ENCODE peak calls at places on chromosome 20, in seven cellular contexts. F is PC-3, D is right cardiac atrium, E is left ventricle myocardium inferior, P is psoas muscle, S is Peyer's patch, K is neural progenitor cell. V is an unnamed sample. For H3K9me3, the result is how much of the 10 kb centered on the place peaks cover.

GRCh38 chr20:31693987-31694661 is 28.5 kb downstream of the BCL2L1 start:
- DNase-seq in P (no peak), D (no peak), S (no peak), E (no peak), F (peak), K (peak), V (no peak)

GRCh38 chr20:5933802-5934436 is 16.4 kb downstream of the TRMT6 start:
- DNase-seq in P (no peak), S (no peak), F (peak), K (peak), E (no peak), D (no peak), V (no peak)

GRCh38 chr20:63028461-63028921 is 21.7 kb upstream of the BHLHE23 start:
- DNase-seq in P (peak), D (no peak), K (peak), F (no peak), S (no peak), E (no peak), V (no peak)

GRCh38 chr20:5785146-5785545 is 34.9 kb downstream of the SHLD1 start:
- DNase-seq in P (no peak), D (no peak), S (no peak), E (no peak), K (no peak), F (peak), V (no peak)

GRCh38 chr20:50987493-50988210 is 29.0 kb downstream of the MOCS3 start:
- DNase-seq in S (peak), F (peak), K (peak), D (no peak), P (no peak), E (no peak), V (peak)

GRCh38 chr20:10802201-10802600 is 128.4 kb upstream of the JAG1 start:
- DNase-seq in E (no peak), P (no peak), S (no peak), F (no peak), D (no peak), K (no peak), V (no peak)

GRCh38 chr20:59670786-59671492 is 66.6 kb downstream of the PHACTR3 start:
- DNase-seq in D (no peak), K (no peak), F (no peak), E (no peak), S (no peak), P (no peak), V (no peak)

GRCh38 chr20:3646651-3647050 is 16.5 kb downstream of the GFRA4 start:
- DNase-seq in F (peak), P (no peak), D (no peak), S (no peak), E (no peak), K (no peak), V (no peak)

GRCh38 chr20:22423190-22423832 is 161.1 kb downstream of the FOXA2 start:
- DNase-seq in F (no peak), K (no peak), D (no peak), S (no peak), P (no peak), E (no peak), V (no peak)

GRCh38 chr20:45340236-45340847 is 7.9 kb downstream of the SDC4 start:
- DNase-seq in E (peak), D (no peak), P (no peak), F (no peak), S (no peak), K (no peak), V (no peak)

GRCh38 chr20:33079267-33079666 is at the start of gene BPIFB4:
- DNase-seq in S (no peak), P (no peak), E (no peak), F (peak), K (no peak), D (no peak), V (no peak)

DNA sequence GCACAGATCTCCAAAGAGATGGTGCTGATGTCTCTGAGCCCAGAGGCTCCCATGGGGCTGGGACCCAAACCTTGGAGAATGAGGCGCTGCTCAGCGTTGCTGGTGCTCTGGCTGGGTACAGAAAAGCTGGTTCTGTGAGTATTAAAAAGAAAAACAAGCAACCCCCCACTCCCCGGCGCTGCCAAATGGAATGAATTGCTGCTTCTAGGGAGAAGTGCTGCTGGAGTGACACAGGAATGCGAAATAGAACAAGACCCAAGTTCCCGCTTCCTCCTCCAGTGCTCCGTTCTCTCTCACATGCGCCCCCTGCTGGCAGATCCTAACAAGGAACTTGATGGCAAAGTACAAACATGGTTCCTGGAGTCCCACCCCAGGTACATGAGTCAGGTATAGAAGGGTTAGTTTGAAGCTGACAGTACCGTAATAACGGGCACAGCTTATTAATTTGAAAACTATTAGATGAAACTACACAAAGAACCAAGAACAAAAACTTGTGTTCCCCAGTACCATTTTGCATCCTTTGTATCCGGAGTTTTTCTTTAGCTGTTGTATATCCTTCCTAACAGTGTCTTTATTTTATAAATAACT is 2.1 kb upstream of the DDX27 start:
- DNase-seq in P (peak), F (peak), S (peak), D (peak), E (peak), K (peak), V (peak)
- H3K27ac ChIP-seq in P (no peak), F (no peak), S (no peak), D (no peak), E (no peak), K (no peak), V (no peak)

GRCh38 chr20:38241201-38241600 is 19.3 kb downstream of the KIAA1755 start:
- DNase-seq in E (no peak), K (no peak), P (no peak), D (no peak), S (no peak), F (no peak), V (no peak)
- H3K9me3 ChIP-seq in E (under half), K (under half), P (under half), D (under half), S (under half), F (under half), V (under half)

GRCh38 chr20:57829336-57829735 is 119.5 kb upstream of the PMEPA1 start:
- DNase-seq in K (no peak), E (no peak), F (no peak), S (no peak), P (no peak), D (no peak), V (no peak)

GRCh38 chr20:57830515-57830895 is 120.7 kb upstream of the PMEPA1 start:
- DNase-seq in E (no peak), F (no peak), K (no peak), P (no peak), S (no peak), D (no peak), V (no peak)

GRCh38 chr20:57831326-57831991 is 121.6 kb upstream of the PMEPA1 start:
- DNase-seq in S (no peak), K (no peak), E (no peak), P (no peak), D (no peak), F (no peak), V (no peak)

GRCh38 chr20:57828696-57829095 is 118.9 kb upstream of the PMEPA1 start:
- DNase-seq in F (no peak), S (no peak), D (no peak), K (no peak), P (no peak), E (no peak), V (no peak)

DNA sequence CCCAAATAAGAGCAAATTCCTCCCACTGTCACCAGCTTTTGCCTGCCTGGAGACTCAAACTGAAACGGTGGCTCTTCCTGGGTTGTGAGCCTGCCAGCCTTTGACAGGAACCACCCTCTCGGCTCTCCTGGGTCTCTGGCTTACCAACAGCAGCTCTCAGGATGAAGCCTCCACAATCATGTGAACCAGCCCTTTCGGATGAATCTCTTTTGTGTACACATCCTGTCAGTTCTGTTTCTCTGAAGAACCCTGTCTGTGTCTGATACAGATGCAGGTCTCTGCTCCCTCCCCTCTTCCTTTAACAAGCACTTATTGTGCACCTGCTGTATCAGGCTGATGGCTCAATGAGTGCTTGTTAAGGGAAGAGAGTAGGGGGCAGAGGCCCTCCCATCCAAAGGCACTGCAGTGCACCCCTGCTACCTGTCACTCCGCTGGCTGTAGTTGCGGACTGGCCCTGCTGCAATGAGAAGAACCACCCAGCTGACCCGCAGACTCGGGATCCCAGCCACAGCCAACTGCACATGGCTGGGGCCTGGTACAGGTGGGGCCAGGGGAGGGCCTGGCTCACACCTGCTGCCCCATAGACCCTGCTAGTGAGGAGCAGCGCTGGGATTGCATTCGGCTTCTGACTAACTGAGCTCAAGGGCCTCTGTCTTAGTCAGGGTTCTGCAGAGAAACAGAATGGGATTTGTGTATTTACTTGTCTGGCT is 120.1 kb upstream of the PMEPA1 start:
- DNase-seq in E (no peak), D (no peak), F (no peak), P (no peak), K (no peak), S (no peak), V (no peak)
- H3K27ac ChIP-seq in E (no peak), D (no peak), F (no peak), P (no peak), K (no peak), S (no peak), V (no peak)

DNA sequence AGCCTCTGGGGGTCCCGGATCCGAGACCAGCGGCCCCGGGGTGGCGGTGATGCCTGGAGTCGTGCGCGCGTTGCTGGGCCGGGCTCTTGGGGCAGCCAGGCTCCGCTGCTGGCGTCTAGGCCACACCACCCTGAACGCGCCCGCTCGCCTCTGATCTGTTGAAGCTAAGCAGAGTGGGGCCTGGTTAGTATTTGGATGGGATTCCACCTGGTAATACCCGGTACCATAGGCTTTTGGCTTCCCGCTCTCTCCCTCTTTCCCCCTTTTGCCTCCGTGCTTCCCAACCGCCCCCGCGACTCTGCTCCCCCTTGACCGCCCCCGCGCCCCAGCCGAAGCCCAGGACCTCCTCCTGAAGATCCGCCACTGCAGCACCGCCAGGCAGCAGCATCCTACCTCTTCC is 1383.5 kb upstream of the DEFB115 start:
- DNase-seq in F (no peak), D (peak), S (peak), P (peak), E (peak), K (peak), V (peak)
- H3K9me3 ChIP-seq in F (under half), D (under half), S (under half), P (under half), E (under half), K (under half), V (under half)

GRCh38 chr20:35290887-35291417 is 1.3 kb downstream of the FAM83C start:
- DNase-seq in D (no peak), K (no peak), S (no peak), F (no peak), E (no peak), P (no peak), V (no peak)
- H3K27ac ChIP-seq in D (no peak), K (no peak), S (no peak), F (no peak), E (no peak), P (no peak), V (no peak)

GRCh38 chr20:55095745-55096450 is 620.5 kb downstream of the DOK5 start:
- DNase-seq in E (no peak), S (no peak), F (no peak), D (no peak), K (no peak), P (no peak), V (no peak)
- H3K9me3 ChIP-seq in E (under half), S (under half), F (under half), D (under half), K (under half), P (under half), V (under half)

GRCh38 chr20:37405351-37405897 is 59.5 kb downstream of the SRC start:
- DNase-seq in D (peak), F (no peak), K (no peak), E (no peak), P (no peak), S (no peak), V (no peak)
- H3K27ac ChIP-seq in D (no peak), F (no peak), K (no peak), E (no peak), P (no peak), S (no peak), V (no peak)

V was measured in neuronal stem cell.